ENCODE peak calls at places on chromosome 12, in seven cellular contexts. M, S, B, R, W, Y and A are unnamed samples.

GRCh38 chr12:101570022-101570421 is 24.7 kb upstream of the MYBPC1 start:
- DNase-seq in W (peak; percentile 60), M (no peak), B (no peak), S (no peak), R (peak; percentile 10), Y (no peak), A (peak; percentile 38)

GRCh38 chr12:92208613-92209121 is 63.0 kb upstream of the BTG1 start:
- DNase-seq in W (no peak), R (peak; percentile 97), M (peak; percentile 19), S (no peak), B (no peak), Y (no peak), A (peak; percentile 89)

GRCh38 chr12:78406776-78407335 is 457.7 kb upstream of the SYT1 start:
- DNase-seq in B (no peak), R (no peak), M (peak; percentile 27), W (no peak), Y (no peak), S (no peak), A (no peak)

GRCh38 chr12:49698619-49699545 is 8.3 kb downstream of the FMNL3 start:
- DNase-seq in Y (no peak), R (peak; percentile 83), B (no peak), M (no peak), S (no peak), W (peak; percentile 54), A (no peak)

GRCh38 chr12:109458086-109458485 is 19.0 kb downstream of the KCTD10 start:
- DNase-seq in S (no peak), Y (no peak), B (no peak), R (peak; percentile 59), M (no peak), W (no peak), A (no peak)

GRCh38 chr12:70607107-70607506 is 30.1 kb downstream of the PTPRB start:
- DNase-seq in M (no peak), W (no peak), R (peak; percentile 58), B (no peak), S (no peak), Y (no peak), A (no peak)

GRCh38 chr12:127400231-127400630 is 866.7 kb upstream of the TMEM132C start:
- DNase-seq in W (no peak), B (no peak), M (no peak), S (no peak), Y (no peak), R (no peak), A (no peak)

GRCh38 chr12:74415633-74416032 is 122.0 kb upstream of the ATXN7L3B start:
- DNase-seq in R (peak; percentile 19), S (peak; percentile 52), M (peak; percentile 7), Y (no peak), W (peak; percentile 61), B (no peak), A (peak; percentile 64)